ENCODE peak calls at places on chromosome 10, in four cellular contexts. T is H1, I is GM12878, Z is HepG2. S is an unnamed sample.

GRCh38 chr10:132065491-132066105 is at the start of gene JAKMIP3:
- DNase-seq in T (no peak), I (no peak), Z (peak; percentile 72), S (no peak)

GRCh38 chr10:76205361-76205760 is 773.9 kb downstream of the LRMDA start:
- DNase-seq in T (no peak), I (no peak), Z (no peak), S (no peak)

GRCh38 chr10:10788761-10789160 is 228.9 kb upstream of the CELF2 start:
- DNase-seq in T (no peak), I (no peak), Z (no peak), S (no peak)

GRCh38 chr10:72311667-72312066 is 37.9 kb downstream of the DDIT4 start:
- DNase-seq in T (no peak), I (no peak), Z (no peak), S (no peak)

GRCh38 chr10:78972160-78972946 is 96.4 kb upstream of the ZMIZ1 start:
- DNase-seq in T (no peak), I (no peak), Z (peak; percentile 80), S (peak; percentile 87)

GRCh38 chr10:2202401-2202800 is 465.1 kb upstream of the ADARB2 start:
- DNase-seq in T (peak; percentile 10), I (no peak), Z (no peak), S (no peak)

GRCh38 chr10:132873395-132873794 is 69.0 kb downstream of the CFAP46 start:
- DNase-seq in T (no peak), I (no peak), Z (no peak), S (no peak)

GRCh38 chr10:15046626-15047025 is 2.9 kb downstream of the OLAH start:
- DNase-seq in T (no peak), I (no peak), Z (no peak), S (no peak)

GRCh38 chr10:125768217-125768616 is 7.4 kb downstream of the MMP21 start:
- DNase-seq in T (no peak), I (no peak), Z (no peak), S (peak; percentile 14)

GRCh38 chr10:26438534-26439269 is 561 bp downstream of the APBB1IP start:
- DNase-seq in T (no peak), I (no peak), Z (no peak), S (no peak)

GRCh38 chr10:104300736-104301292 is 31.8 kb downstream of the GSTO2 start:
- DNase-seq in T (no peak), I (no peak), Z (no peak), S (no peak)

GRCh38 chr10:28503114-28503513 is 29.8 kb upstream of the WAC start:
- DNase-seq in T (no peak), I (no peak), Z (no peak), S (no peak)

GRCh38 chr10:102635377-102635776 is 8.9 kb upstream of the TRIM8 start:
- DNase-seq in T (no peak), I (no peak), Z (no peak), S (no peak)

GRCh38 chr10:50421026-50421719 is 169.9 kb upstream of the ASAH2 start:
- DNase-seq in T (no peak), I (peak; percentile 72), Z (peak; percentile 55), S (peak; percentile 48)

GRCh38 chr10:131996508-131997365 is 15.0 kb upstream of the BNIP3 start:
- DNase-seq in T (no peak), I (no peak), Z (no peak), S (no peak)

GRCh38 chr10:17836917-17837316 is 27.8 kb downstream of the MRC1 start:
- DNase-seq in T (peak; percentile 15), I (no peak), Z (peak; percentile 5), S (peak; percentile 19)

GRCh38 chr10:78717200-78717599 is 351.6 kb upstream of the ZMIZ1 start:
- DNase-seq in T (no peak), I (no peak), Z (no peak), S (no peak)

GRCh38 chr10:43106256-43107091 is 29.6 kb downstream of the RET start:
- DNase-seq in T (no peak), I (no peak), Z (no peak), S (no peak)

GRCh38 chr10:43105793-43106158 is 28.9 kb downstream of the RET start:
- DNase-seq in T (no peak), I (no peak), Z (no peak), S (no peak)

GRCh38 chr10:43108951-43109350 is 29.3 kb upstream of the CSGALNACT2 start:
- DNase-seq in T (no peak), I (no peak), Z (no peak), S (no peak)

GRCh38 chr10:43102063-43102828 is 25.4 kb downstream of the RET start:
- DNase-seq in T (no peak), I (no peak), Z (no peak), S (no peak)

DNA sequence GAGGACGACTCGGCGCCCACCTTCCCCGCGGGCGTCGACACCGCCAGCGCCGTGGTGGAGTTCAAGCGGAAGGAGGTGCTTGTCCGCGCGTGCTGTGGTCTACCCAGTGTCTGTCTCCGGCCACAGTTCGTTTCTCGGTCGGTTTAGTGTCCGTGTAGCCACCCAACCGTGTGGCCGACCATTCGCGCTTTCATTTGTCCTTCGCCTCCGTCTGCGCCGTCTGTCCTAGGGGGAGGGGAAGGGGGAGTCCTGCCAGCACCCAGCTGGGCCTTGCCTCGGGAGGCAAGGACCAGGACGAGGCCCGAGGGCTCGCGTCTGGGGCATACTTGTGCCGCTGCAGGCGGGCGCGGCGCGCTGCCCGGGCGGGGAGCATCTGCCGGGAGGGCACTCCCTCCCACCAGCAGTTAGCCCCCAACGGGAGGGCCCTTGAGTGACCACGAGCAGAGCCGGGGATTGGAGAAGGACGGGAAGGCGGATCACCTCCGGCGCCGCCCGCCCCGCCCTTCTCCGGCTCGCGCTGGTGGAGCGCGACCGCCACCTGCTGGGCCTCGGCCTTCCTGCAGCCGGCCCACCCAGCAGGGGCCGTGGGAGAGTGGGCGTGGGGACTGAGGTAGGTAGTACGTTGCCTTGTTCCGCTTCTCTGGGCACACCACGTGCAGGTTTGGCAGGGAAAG is 28.4 kb downstream of the RET start:
- DNase-seq in T (peak; percentile 75), I (no peak), Z (peak; percentile 36), S (peak; percentile 79)
- TF ChIP-seq HDAC2 in T (no peak), I (no peak), Z (no peak), S (no peak)

GRCh38 chr10:36704124-36704523 is 421.3 kb upstream of the ANKRD30A start:
- DNase-seq in T (no peak), I (no peak), Z (no peak), S (no peak)
- TF ChIP-seq GABPA in T (no peak), I (no peak), Z (no peak), S (no peak)

GRCh38 chr10:128525936-128526335 is 399.7 kb upstream of the MKI67 start:
- DNase-seq in T (no peak), I (no peak), Z (no peak), S (no peak)
- H3K27me3 ChIP-seq in T (no peaks in the 10 kb centered on the region), I (no peaks in the 10 kb centered on the region), Z (peaks cover 57% of the 10 kb centered on the region), S (no peaks in the 10 kb centered on the region)

GRCh38 chr10:14009315-14010082 is 321.2 kb downstream of the FRMD4A start:
- DNase-seq in T (no peak), I (peak; percentile 96), Z (no peak), S (no peak)

GRCh38 chr10:14010827-14011574 is 319.7 kb downstream of the FRMD4A start:
- DNase-seq in T (no peak), I (no peak), Z (no peak), S (no peak)

GRCh38 chr10:14004536-14004935 is 326.2 kb downstream of the FRMD4A start:
- DNase-seq in T (no peak), I (no peak), Z (no peak), S (no peak)

GRCh38 chr10:14010083-14010551 is 320.6 kb downstream of the FRMD4A start:
- DNase-seq in T (no peak), I (no peak), Z (no peak), S (no peak)

GRCh38 chr10:14008648-14009072 is 322.1 kb downstream of the FRMD4A start:
- DNase-seq in T (no peak), I (no peak), Z (no peak), S (no peak)
- TF ChIP-seq HDAC2 in T (no peak), I (no peak), Z (no peak), S (no peak)

DNA sequence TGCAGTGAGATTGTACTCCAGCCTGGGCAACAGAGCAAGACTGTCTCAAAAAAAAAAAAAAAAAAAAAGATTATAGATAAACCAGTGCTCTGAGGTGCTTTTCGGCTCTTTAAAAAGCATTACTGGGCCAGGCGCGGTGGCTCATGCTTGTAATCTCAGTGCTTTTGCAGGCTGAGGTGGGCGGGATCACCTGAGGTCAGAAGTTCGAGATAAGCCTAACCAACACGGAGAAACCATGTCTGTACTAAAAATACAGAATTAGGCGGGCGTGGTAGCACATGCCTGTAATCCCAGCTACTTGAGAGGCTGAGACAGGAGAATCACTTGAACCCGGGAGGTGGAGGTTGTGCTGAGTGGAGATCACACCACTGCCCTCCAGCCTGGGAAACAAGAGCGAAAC is 6.6 kb upstream of the HNRNPF start:
- DNase-seq in T (no peak), I (no peak), Z (no peak), S (no peak)
- TF ChIP-seq GABPA in T (no peak), I (no peak), Z (no peak), S (no peak)

GRCh38 chr10:112917676-112918075 is 32.4 kb upstream of the TCF7L2 start:
- DNase-seq in T (no peak), I (no peak), Z (no peak), S (no peak)
- H3K27me3 ChIP-seq in T (peaks cover 27% of the 10 kb centered on the region), I (no peaks in the 10 kb centered on the region), Z (no peaks in the 10 kb centered on the region), S (no peaks in the 10 kb centered on the region)